ENCODE peak calls at places on chromosomes 7 and 10, in four cellular contexts. One of them, this sample, is unnamed.

GRCh38 chr10:114103286-114103685 is 59.6 kb downstream of the ADRB1 start:
- DNase-seq in uterus: no peak
- DNase-seq in globus pallidus: peak; percentile 73
- DNase-seq in IMR-90: peak; percentile 67
- DNase-seq in this sample: no peak

GRCh38 chr7:39921505-39922250 is 28.4 kb upstream of the CDK13 start:
- DNase-seq in uterus: no peak
- DNase-seq in globus pallidus: no peak
- DNase-seq in IMR-90: no peak
- DNase-seq in this sample: no peak

GRCh38 chr7:13988765-13989137 is 715 bp downstream of the ETV1 start:
- DNase-seq in uterus: no peak
- DNase-seq in globus pallidus: no peak
- DNase-seq in IMR-90: peak; percentile 26
- DNase-seq in this sample: peak; percentile 26

GRCh38 chr7:156560075-156560474 is 80.5 kb upstream of the RNF32 start:
- DNase-seq in uterus: no peak
- DNase-seq in globus pallidus: no peak
- DNase-seq in IMR-90: no peak
- DNase-seq in this sample: no peak

GRCh38 chr7:144830024-144830785 is 5.6 kb downstream of the TPK1 start:
- DNase-seq in uterus: no peak
- DNase-seq in globus pallidus: no peak
- DNase-seq in IMR-90: no peak
- DNase-seq in this sample: no peak

GRCh38 chr10:28587270-28587969 is 54.5 kb downstream of the WAC start:
- DNase-seq in uterus: no peak
- DNase-seq in globus pallidus: no peak
- DNase-seq in IMR-90: peak; percentile 58
- DNase-seq in this sample: no peak

GRCh38 chr10:75358121-75358520 is 43.4 kb downstream of the ZNF503 start:
- DNase-seq in uterus: no peak
- DNase-seq in globus pallidus: no peak
- DNase-seq in IMR-90: no peak
- DNase-seq in this sample: no peak

GRCh38 chr7:138833596-138833995 is 35.6 kb upstream of the ATP6V0A4 start:
- DNase-seq in uterus: no peak
- DNase-seq in globus pallidus: no peak
- DNase-seq in IMR-90: no peak
- DNase-seq in this sample: no peak

GRCh38 chr10:52744057-52744819 is 28.3 kb downstream of the MBL2 start:
- DNase-seq in uterus: no peak
- DNase-seq in globus pallidus: no peak
- DNase-seq in IMR-90: no peak
- DNase-seq in this sample: no peak

GRCh38 chr10:101080933-101081546 is 19.3 kb downstream of the KAZALD1 start:
- DNase-seq in uterus: no peak
- DNase-seq in globus pallidus: no peak
- DNase-seq in IMR-90: peak; percentile 29
- DNase-seq in this sample: no peak

GRCh38 chr10:123614888-123615287 is 51.3 kb upstream of the GPR26 start:
- DNase-seq in uterus: no peak
- DNase-seq in globus pallidus: peak; percentile 11
- DNase-seq in IMR-90: peak; percentile 7
- DNase-seq in this sample: peak; percentile 49

GRCh38 chr7:28722684-28723083 is 235.4 kb downstream of the TRIL start:
- DNase-seq in uterus: no peak
- DNase-seq in globus pallidus: no peak
- DNase-seq in IMR-90: no peak
- DNase-seq in this sample: no peak

GRCh38 chr10:114928818-114929217 is 9.2 kb upstream of the TRUB1 start:
- DNase-seq in uterus: peak; percentile 31
- DNase-seq in globus pallidus: no peak
- DNase-seq in IMR-90: no peak
- DNase-seq in this sample: no peak

GRCh38 chr7:2843711-2844152 is 376 bp downstream of the GNA12 start:
- DNase-seq in uterus: peak; percentile 43
- DNase-seq in globus pallidus: no peak
- DNase-seq in IMR-90: peak; percentile 34
- DNase-seq in this sample: peak; percentile 42

GRCh38 chr7:47266799-47267198 is 315.1 kb downstream of the TNS3 start:
- DNase-seq in uterus: no peak
- DNase-seq in globus pallidus: no peak
- DNase-seq in IMR-90: peak; percentile 50
- DNase-seq in this sample: no peak

GRCh38 chr7:105473163-105473562 is 48.9 kb downstream of the PUS7 start:
- DNase-seq in uterus: no peak
- DNase-seq in globus pallidus: no peak
- DNase-seq in IMR-90: peak; percentile 91
- DNase-seq in this sample: no peak

GRCh38 chr10:101693701-101694055 is 1.3 kb downstream of the FBXW4 start:
- DNase-seq in uterus: peak; percentile 19
- DNase-seq in globus pallidus: no peak
- DNase-seq in IMR-90: peak; percentile 60
- DNase-seq in this sample: no peak

GRCh38 chr7:82444220-82445049 is 858 bp upstream of the CACNA2D1 start:
- DNase-seq in uterus: peak; percentile 17
- DNase-seq in globus pallidus: peak; percentile 38
- DNase-seq in IMR-90: no peak
- DNase-seq in this sample: no peak

GRCh38 chr7:2496375-2496774 is 20.2 kb upstream of the GRIFIN start:
- DNase-seq in uterus: no peak
- DNase-seq in globus pallidus: no peak
- DNase-seq in IMR-90: no peak
- DNase-seq in this sample: no peak

GRCh38 chr7:91941450-91941849 is 788 bp downstream of the AKAP9 start:
- DNase-seq in uterus: no peak
- DNase-seq in globus pallidus: peak; percentile 71
- DNase-seq in IMR-90: peak; percentile 18
- DNase-seq in this sample: peak; percentile 33

GRCh38 chr7:158614695-158615094 is 27.1 kb upstream of the PTPRN2 start:
- DNase-seq in uterus: no peak
- DNase-seq in globus pallidus: no peak
- DNase-seq in IMR-90: peak; percentile 78
- DNase-seq in this sample: no peak

GRCh38 chr10:50990568-50991495 is 83.5 kb upstream of the PRKG1 start:
- DNase-seq in uterus: peak; percentile 57
- DNase-seq in globus pallidus: no peak
- DNase-seq in IMR-90: peak; percentile 95
- DNase-seq in this sample: peak; percentile 70

GRCh38 chr10:117541405-117541908 is 1.1 kb upstream of the EMX2 start:
- DNase-seq in uterus: peak; percentile 96
- DNase-seq in globus pallidus: no peak
- DNase-seq in IMR-90: no peak
- DNase-seq in this sample: no peak

GRCh38 chr10:125409756-125410155 is 249.4 kb upstream of the CTBP2 start:
- DNase-seq in uterus: no peak
- DNase-seq in globus pallidus: no peak
- DNase-seq in IMR-90: no peak
- DNase-seq in this sample: no peak

GRCh38 chr7:21260939-21261338 is 166.9 kb upstream of the SP4 start:
- DNase-seq in uterus: no peak
- DNase-seq in globus pallidus: no peak
- DNase-seq in IMR-90: no peak
- DNase-seq in this sample: no peak